ENCODE peak calls at places on chromosomes 16 and 17, in four cellular contexts. J, Z, O and M are unnamed samples.

GRCh38 chr16:50067290-50067853 is 1.6 kb downstream of the HEATR3 start:
- DNase-seq in J (peak), Z (peak), O (peak), M (peak)

GRCh38 chr17:3722716-3723115 is 987 bp upstream of the HASPIN start:
- DNase-seq in J (no peak), Z (peak), O (no peak), M (no peak)

GRCh38 chr16:51816929-51817328 is 665.9 kb upstream of the SALL1 start:
- DNase-seq in J (peak), Z (peak), O (no peak), M (no peak)

GRCh38 chr16:79628501-79628975 is 28.0 kb upstream of the MAF start:
- DNase-seq in J (no peak), Z (no peak), O (no peak), M (peak)

GRCh38 chr16:89129378-89129777 is 35.7 kb downstream of the ACSF3 start:
- DNase-seq in J (no peak), Z (no peak), O (no peak), M (no peak)

GRCh38 chr17:47789611-47790520 is 31.7 kb downstream of the OSBPL7 start:
- DNase-seq in J (peak), Z (peak), O (peak), M (peak)

GRCh38 chr16:67393111-67393789 is at the start of gene TPPP3:
- DNase-seq in J (peak), Z (peak), O (no peak), M (peak)

GRCh38 chr16:86527366-86527765 is 17.0 kb downstream of the FOXF1 start:
- DNase-seq in J (no peak), Z (no peak), O (no peak), M (peak)

GRCh38 chr16:86061771-86062170 is 162.8 kb downstream of the IRF8 start:
- DNase-seq in J (no peak), Z (no peak), O (no peak), M (peak)

GRCh38 chr16:67761924-67762323 is 42.8 kb upstream of the GFOD2 start:
- DNase-seq in J (no peak), Z (no peak), O (no peak), M (no peak)

GRCh38 chr16:75247249-75247648 is 4.2 kb downstream of the BCAR1 start:
- DNase-seq in J (no peak), Z (no peak), O (no peak), M (no peak)

GRCh38 chr16:17541324-17541723 is 70.6 kb upstream of the XYLT1 start:
- DNase-seq in J (no peak), Z (no peak), O (no peak), M (no peak)

GRCh38 chr17:77098884-77099545 is 41.8 kb upstream of the SEC14L1 start:
- DNase-seq in J (no peak), Z (peak), O (no peak), M (no peak)